ENCODE peak calls at places on chromosomes 1 and 21, in six cellular contexts. G is astrocyte of the spinal cord, Y is kidney epithelial cell, S is fibroblast of pulmonary artery, L is left lung, V is bronchial epithelial cell. C is an unnamed sample.

GRCh38 chr1:206674745-206675175 is 9.9 kb upstream of the MAPKAPK2 start:
- DNase-seq in G (peak; percentile 99), Y (peak; percentile 84), S (peak; percentile 99), L (peak; percentile 82), V (peak; percentile 98), C (no peak)

GRCh38 chr1:16158993-16159831 is 3.3 kb upstream of the EPHA2 start:
- DNase-seq in G (no peak), Y (no peak), S (no peak), L (no peak), V (peak; percentile 97), C (no peak)

GRCh38 chr1:25870614-25871013 is 4.9 kb downstream of the PAQR7 start:
- DNase-seq in G (no peak), Y (no peak), S (no peak), L (no peak), V (no peak), C (no peak)

GRCh38 chr1:27166351-27166802 is 11.5 kb upstream of the SLC9A1 start:
- DNase-seq in G (no peak), Y (no peak), S (no peak), L (no peak), V (peak; percentile 67), C (no peak)

GRCh38 chr1:232511172-232511571 is 118.8 kb downstream of the SIPA1L2 start:
- DNase-seq in G (no peak), Y (no peak), S (peak; percentile 10), L (no peak), V (peak; percentile 80), C (no peak)

GRCh38 chr21:33205476-33205875 is 24.3 kb upstream of the IFNAR2 start:
- DNase-seq in G (no peak), Y (no peak), S (no peak), L (no peak), V (no peak), C (peak; percentile 65)

GRCh38 chr1:40379785-40380452 is 6.4 kb downstream of the SMAP2 start:
- DNase-seq in G (peak; percentile 73), Y (no peak), S (peak; percentile 47), L (no peak), V (no peak), C (no peak)

GRCh38 chr1:11044086-11044848 is 2.8 kb downstream of the MASP2 start:
- DNase-seq in G (no peak), Y (no peak), S (no peak), L (no peak), V (no peak), C (no peak)

GRCh38 chr1:224615861-224616760 is at the start of gene CNIH3:
- DNase-seq in G (peak; percentile 90), Y (no peak), S (peak; percentile 61), L (no peak), V (no peak), C (no peak)

GRCh38 chr1:3795453-3796214 is 664 bp downstream of the LRRC47 start:
- DNase-seq in G (no peak), Y (no peak), S (no peak), L (peak; percentile 76), V (no peak), C (no peak)
- H3K4me3 ChIP-seq in G (peak overlapping the region; percentile 61), Y (peak overlapping the region; percentile 86), S (peak overlapping the region; percentile 78), L (peak overlapping the region; percentile 97), V (peak overlapping the region; percentile 61), C (peak overlapping the region; percentile 99)

GRCh38 chr1:154749078-154749760 is 120.9 kb downstream of the KCNN3 start:
- DNase-seq in G (peak; percentile 36), Y (no peak), S (peak; percentile 45), L (no peak), V (peak; percentile 29), C (no peak)

GRCh38 chr1:154752273-154753030 is 117.6 kb downstream of the KCNN3 start:
- DNase-seq in G (no peak), Y (no peak), S (no peak), L (no peak), V (no peak), C (no peak)

GRCh38 chr1:154753426-154753825 is 116.7 kb downstream of the KCNN3 start:
- DNase-seq in G (no peak), Y (no peak), S (no peak), L (no peak), V (no peak), C (no peak)

GRCh38 chr1:154750681-154751665 is 119.1 kb downstream of the KCNN3 start:
- DNase-seq in G (no peak), Y (no peak), S (no peak), L (no peak), V (no peak), C (no peak)

DNA sequence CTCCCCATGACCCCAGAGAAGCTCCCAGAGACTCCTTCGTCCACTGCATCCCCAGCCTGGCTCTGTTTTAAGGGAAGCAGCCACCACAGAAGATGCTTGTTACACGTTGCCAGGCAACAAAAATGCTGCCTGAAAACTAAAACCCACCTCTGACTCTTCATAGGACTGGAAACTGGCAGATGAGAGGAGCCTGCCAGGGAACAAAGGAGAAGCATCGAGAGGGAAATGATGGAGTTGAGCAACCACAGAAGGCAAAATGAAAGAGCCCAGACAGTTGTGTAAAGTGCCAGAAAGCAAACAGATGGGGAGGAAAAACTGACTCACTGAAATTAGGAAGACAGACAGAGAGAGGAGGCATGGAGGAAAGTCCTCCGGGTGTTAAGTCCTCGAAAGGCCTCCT is 118.4 kb downstream of the KCNN3 start:
- DNase-seq in G (no peak), Y (no peak), S (peak; percentile 82), L (no peak), V (no peak), C (no peak)
- TF ChIP-seq CTCF in G (no peak), Y (no peak), S (no peak), L (no peak), V (no peak), C (no peak)

GRCh38 chr1:42423621-42424200 is 32.1 kb downstream of the ZMYND12 start:
- DNase-seq in G (no peak), Y (no peak), S (no peak), L (no peak), V (no peak), C (no peak)

GRCh38 chr1:42420911-42421585 is 34.8 kb downstream of the ZMYND12 start:
- DNase-seq in G (peak; percentile 90), Y (peak; percentile 81), S (peak; percentile 82), L (no peak), V (peak; percentile 21), C (no peak)

GRCh38 chr1:42424201-42424600 is 31.6 kb downstream of the ZMYND12 start:
- DNase-seq in G (no peak), Y (no peak), S (no peak), L (no peak), V (no peak), C (no peak)

GRCh38 chr1:42420145-42420544 is 35.7 kb downstream of the ZMYND12 start:
- DNase-seq in G (no peak), Y (no peak), S (no peak), L (no peak), V (no peak), C (no peak)

DNA sequence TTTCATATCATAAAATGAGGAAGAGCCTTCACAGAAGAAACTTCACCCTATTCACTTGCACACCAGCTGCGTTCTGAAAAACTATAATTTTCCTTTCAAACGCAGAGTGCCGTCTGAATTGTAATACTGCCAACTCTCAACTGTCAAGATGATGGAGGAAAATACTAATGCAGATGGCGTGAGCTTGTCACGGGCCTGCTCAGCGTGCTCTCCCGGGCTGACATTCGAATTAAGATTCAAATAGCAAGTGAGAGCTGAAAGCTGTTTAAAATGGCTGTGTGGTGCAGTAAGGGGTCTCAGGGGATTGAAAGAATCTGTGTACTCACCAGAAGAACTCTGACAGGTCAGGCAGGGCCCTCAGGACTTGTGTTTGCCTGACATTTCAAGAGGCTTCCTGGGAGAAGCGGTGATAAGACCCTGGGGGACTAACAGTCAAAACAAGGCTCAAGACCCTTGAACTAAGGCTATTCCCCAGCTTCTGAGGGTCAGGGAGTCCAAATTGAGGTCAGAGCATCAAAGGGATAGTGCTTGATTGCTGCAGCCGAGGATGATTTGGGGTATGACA is 33.1 kb downstream of the ZMYND12 start:
- DNase-seq in G (no peak), Y (no peak), S (no peak), L (no peak), V (no peak), C (no peak)
- H3K4me3 ChIP-seq in G (no peak overlapping the region), Y (no peak overlapping the region), S (no peak overlapping the region), L (no peak overlapping the region), V (no peak overlapping the region), C (no peak overlapping the region)

GRCh38 chr1:53822931-53823330 is 15.2 kb downstream of the NDC1 start:
- DNase-seq in G (no peak), Y (no peak), S (no peak), L (no peak), V (no peak), C (no peak)

GRCh38 chr1:53826367-53826766 is 11.7 kb downstream of the NDC1 start:
- DNase-seq in G (peak; percentile 17), Y (no peak), S (peak; percentile 30), L (no peak), V (peak; percentile 13), C (no peak)

GRCh38 chr1:53819387-53819786 is 18.7 kb downstream of the NDC1 start:
- DNase-seq in G (no peak), Y (no peak), S (no peak), L (no peak), V (no peak), C (no peak)

GRCh38 chr1:53825306-53825705 is 12.8 kb downstream of the NDC1 start:
- DNase-seq in G (no peak), Y (no peak), S (no peak), L (no peak), V (no peak), C (no peak)

DNA sequence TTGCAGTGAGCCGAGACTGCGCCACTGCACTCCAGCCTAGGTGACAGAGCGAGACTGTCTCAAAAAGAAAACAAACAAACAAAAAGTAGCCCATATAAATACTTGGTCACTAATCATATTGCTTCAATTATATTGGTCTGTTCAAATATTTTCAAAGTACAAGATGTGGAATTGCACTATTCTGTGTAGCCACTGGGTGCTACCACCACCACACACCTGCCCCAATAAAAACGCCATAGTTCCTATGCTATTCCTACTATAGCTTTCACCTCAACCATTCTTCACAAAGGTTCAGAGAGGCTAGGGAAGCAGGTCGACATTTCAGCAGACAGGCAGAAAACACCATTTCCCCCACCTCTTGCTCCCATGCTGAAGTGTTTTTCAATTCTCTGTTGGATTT is 16.7 kb downstream of the NDC1 start:
- DNase-seq in G (no peak), Y (no peak), S (no peak), L (no peak), V (no peak), C (no peak)
- TF ChIP-seq CTCF in G (no peak), Y (no peak), S (no peak), L (no peak), V (no peak), C (peak; percentile 39)

C was measured in GM12864.